ENCODE peak calls at places on chromosomes 7 and 10, in ten cellular contexts. B is NCI-H69; V is HFFc6; X is CD8-positive, alpha-beta memory T cell; O is ACHN; D is mesothelial cell of epicardium; L is RWPE1; K is activated CD4-positive, alpha-beta T cell treated with anti-CD3 and anti-CD28 coated beads for 24 hours; A is fibroblast of gingiva; M is activated naive CD8-positive, alpha-beta T cell treated with anti-CD3 and anti-CD28 coated beads, Interleukin-2, amount 50 U/mL, for 24 hours. P is an unnamed sample.

GRCh38 chr7:138515001-138515528 is 55.0 kb downstream of the TRIM24 start:
- DNase-seq in B (no peak), D (no peak), V (no peak), X (no peak), O (no peak), A (no peak), L (no peak), M (no peak), K (no peak), P (no peak)

GRCh38 chr7:34845666-34846361 is 187.8 kb downstream of the NPSR1 start:
- DNase-seq in B (no peak), O (no peak), A (no peak), D (no peak), K (no peak), V (no peak), M (no peak), X (no peak), L (peak; percentile 25), P (peak; percentile 22)

GRCh38 chr10:28393956-28394568 is 91.2 kb upstream of the MPP7 start:
- DNase-seq in K (peak; percentile 47), V (peak; percentile 36), M (peak; percentile 71), D (peak; percentile 44), L (peak; percentile 62), B (peak; percentile 62), O (peak; percentile 40), X (peak; percentile 55), A (peak; percentile 49), P (peak; percentile 92)

GRCh38 chr10:15879058-15879457 is 18.8 kb upstream of the MINDY3 start:
- DNase-seq in V (peak; percentile 46), X (peak; percentile 15), B (peak; percentile 68), L (peak; percentile 48), M (no peak), O (peak; percentile 33), D (no peak), K (no peak), A (peak; percentile 18), P (peak; percentile 67)

GRCh38 chr7:78746261-78746660 is 707.2 kb downstream of the MAGI2 start:
- DNase-seq in V (no peak), K (no peak), D (no peak), L (no peak), X (no peak), A (no peak), O (no peak), M (no peak), B (peak; percentile 13), P (no peak)

GRCh38 chr10:70756710-70757360 is 28.3 kb downstream of the TBATA start:
- DNase-seq in X (no peak), O (no peak), B (peak; percentile 40), M (no peak), K (no peak), L (no peak), D (no peak), A (no peak), V (peak; percentile 15), P (no peak)

GRCh38 chr10:89384474-89385324 is 6.8 kb downstream of the IFIT1B start:
- DNase-seq in K (no peak), O (no peak), A (no peak), L (no peak), D (no peak), V (no peak), M (no peak), X (no peak), B (no peak), P (no peak)

GRCh38 chr10:97034301-97034700 is 151.5 kb downstream of the SLIT1 start:
- DNase-seq in B (no peak), V (no peak), O (no peak), D (no peak), L (no peak), K (no peak), A (no peak), X (no peak), M (no peak), P (no peak)

GRCh38 chr7:1946461-1947450 is 276.7 kb downstream of the ELFN1 start:
- DNase-seq in B (no peak), K (no peak), V (no peak), X (no peak), O (no peak), M (no peak), L (no peak), D (no peak), A (no peak), P (no peak)

GRCh38 chr10:18334116-18334867 is 194.1 kb downstream of the CACNB2 start:
- DNase-seq in O (no peak), V (no peak), K (no peak), D (no peak), B (no peak), L (no peak), X (no peak), M (no peak), A (peak; percentile 86), P (peak; percentile 10)

GRCh38 chr7:126052229-126052628 is 1122.6 kb upstream of the POT1 start:
- DNase-seq in B (peak; percentile 53), O (no peak), V (no peak), K (no peak), L (no peak), X (no peak), M (no peak), A (no peak), D (no peak), P (no peak)

GRCh38 chr7:151550601-151551286 is 31.0 kb upstream of the RHEB start:
- DNase-seq in O (peak; percentile 65), A (no peak), L (peak; percentile 18), V (no peak), K (no peak), X (no peak), D (no peak), B (peak; percentile 36), M (no peak), P (no peak)

GRCh38 chr7:94394399-94395140 is at the start of gene COL1A2:
- DNase-seq in B (peak; percentile 79), A (peak; percentile 100), L (peak; percentile 25), M (no peak), D (peak; percentile 60), K (no peak), V (peak; percentile 97), X (peak; percentile 14), O (no peak), P (no peak)

GRCh38 chr7:50266893-50267386 is 37.6 kb upstream of the IKZF1 start:
- DNase-seq in V (no peak), X (peak; percentile 88), M (peak; percentile 80), O (no peak), K (peak; percentile 58), L (no peak), A (no peak), D (no peak), B (peak; percentile 9), P (no peak)

GRCh38 chr10:33116293-33116697 is 158.3 kb upstream of the ITGB1 start:
- DNase-seq in X (peak; percentile 37), B (peak; percentile 32), O (peak; percentile 54), V (peak; percentile 52), L (no peak), K (no peak), D (no peak), M (peak; percentile 48), A (peak; percentile 44), P (peak; percentile 64)

GRCh38 chr10:5512881-5513698 is 11.7 kb upstream of the CALML3 start:
- DNase-seq in X (no peak), A (no peak), V (no peak), K (peak; percentile 6), B (no peak), O (no peak), M (no peak), D (no peak), L (no peak), P (peak; percentile 62)

GRCh38 chr7:128099204-128099671 is 68.0 kb upstream of the LRRC4 start:
- DNase-seq in K (no peak), L (no peak), V (no peak), A (peak; percentile 17), B (no peak), X (no peak), D (no peak), O (no peak), M (no peak), P (no peak)

GRCh38 chr10:43043773-43044394 is 33.0 kb upstream of the RET start:
- DNase-seq in V (no peak), B (peak; percentile 12), D (peak; percentile 18), L (no peak), A (no peak), K (no peak), O (no peak), M (no peak), X (no peak), P (no peak)

GRCh38 chr7:101951757-101952156 is 134.3 kb downstream of the CUX1 start:
- DNase-seq in O (no peak), M (no peak), D (no peak), A (no peak), L (no peak), X (no peak), B (peak; percentile 29), V (no peak), K (no peak), P (no peak)

GRCh38 chr10:119502214-119502613 is 40.3 kb downstream of the RGS10 start:
- DNase-seq in L (no peak), K (peak; percentile 45), B (peak; percentile 44), A (no peak), M (peak; percentile 68), V (no peak), X (peak; percentile 96), O (no peak), D (no peak), P (peak; percentile 31)

GRCh38 chr10:127762925-127763324 is 25.9 kb downstream of the FOXI2 start:
- DNase-seq in O (no peak), V (no peak), A (no peak), M (no peak), X (no peak), B (no peak), D (no peak), L (no peak), K (no peak), P (no peak)

GRCh38 chr7:16753932-16754571 is 497 bp downstream of the TSPAN13 start:
- DNase-seq in M (peak; percentile 28), O (no peak), D (peak; percentile 36), B (peak; percentile 87), X (no peak), L (peak; percentile 41), A (peak; percentile 4), V (no peak), K (no peak), P (peak; percentile 76)

GRCh38 chr10:9229702-9230101 is 1175.2 kb downstream of the GATA3 start:
- DNase-seq in O (no peak), L (no peak), M (peak; percentile 11), A (no peak), B (no peak), X (no peak), V (no peak), K (no peak), D (no peak), P (no peak)

GRCh38 chr7:16345979-16346958 is 75.1 kb downstream of the CRPPA start:
- DNase-seq in B (no peak), L (peak; percentile 27), X (no peak), M (no peak), K (no peak), D (no peak), V (peak; percentile 73), O (peak; percentile 97), A (peak; percentile 55), P (no peak)

GRCh38 chr10:34231441-34232180 is 583.5 kb downstream of the PARD3 start:
- DNase-seq in D (no peak), M (no peak), L (no peak), V (no peak), K (no peak), B (peak; percentile 16), A (no peak), O (no peak), X (no peak), P (peak; percentile 14)

GRCh38 chr10:76195990-76196389 is 764.6 kb downstream of the LRMDA start:
- DNase-seq in D (no peak), L (no peak), V (no peak), B (peak; percentile 14), X (no peak), A (peak; percentile 82), M (no peak), O (no peak), K (no peak), P (no peak)

GRCh38 chr7:150727381-150727780 is 9.8 kb upstream of the GIMAP5 start:
- DNase-seq in M (no peak), K (no peak), A (no peak), B (no peak), L (no peak), O (no peak), V (no peak), D (no peak), X (no peak), P (no peak)

P was measured in NCI-H82.